ENCODE peak calls at places on chromosomes 11 and 22, in nine cellular contexts. D is IMR-90, P is lower lobe of right lung, Y is fibroblast of mammary gland, W is right lobe of liver, J is AG04450, I is HCT116, Z is choroid plexus epithelial cell, E is fibroblast of lung. V is an unnamed sample.

GRCh38 chr22:26650722-26651421 is 6.5 kb upstream of the MIAT start:
- DNase-seq in J (no peak), I (no peak), W (no peak), Y (no peak), D (no peak), P (no peak), Z (no peak), E (no peak), V (no peak)

GRCh38 chr11:35029979-35030378 is 109.0 kb upstream of the CD44 start:
- DNase-seq in I (no peak), Y (peak), E (peak), D (peak), W (no peak), P (no peak), J (no peak), Z (peak), V (no peak)

GRCh38 chr11:20353829-20354434 is 9.6 kb upstream of the HTATIP2 start:
- DNase-seq in P (no peak), E (peak), W (no peak), Z (peak), J (no peak), I (peak), D (peak), Y (peak), V (no peak)

GRCh38 chr11:72578051-72578450 is 96.2 kb downstream of the PDE2A start:
- DNase-seq in Y (no peak), W (no peak), D (no peak), I (no peak), Z (no peak), J (no peak), E (no peak), P (no peak), V (no peak)

GRCh38 chr11:1310772-1311468 is 1.5 kb upstream of the TOLLIP start:
- DNase-seq in P (no peak), Z (no peak), W (no peak), Y (no peak), I (no peak), D (no peak), E (no peak), J (no peak), V (no peak)

GRCh38 chr22:50008151-50009040 is 4.2 kb downstream of the IL17REL start:
- DNase-seq in E (no peak), P (peak), Y (no peak), Z (no peak), D (no peak), J (no peak), I (no peak), W (no peak), V (no peak)

GRCh38 chr11:10777806-10778205 is 26.8 kb downstream of the CTR9 start:
- DNase-seq in W (no peak), E (peak), P (no peak), J (no peak), D (peak), Y (peak), Z (no peak), I (no peak), V (no peak)

GRCh38 chr22:29457730-29458129 is 19.3 kb downstream of the RFPL1 start:
- DNase-seq in Y (peak), J (no peak), W (no peak), E (peak), I (peak), D (peak), Z (peak), P (no peak), V (no peak)

GRCh38 chr11:106670069-106670468 is 348.2 kb downstream of the GUCY1A2 start:
- DNase-seq in Y (no peak), E (peak), P (no peak), W (no peak), D (peak), Z (no peak), I (no peak), J (no peak), V (no peak)

GRCh38 chr11:31812392-31813241 is 1.5 kb upstream of the PAX6 start:
- DNase-seq in Y (no peak), P (no peak), E (peak), D (no peak), Z (no peak), W (no peak), I (no peak), J (no peak), V (no peak)

GRCh38 chr22:35649636-35650250 is 1.5 kb downstream of the APOL6 start:
- DNase-seq in D (no peak), Z (no peak), P (no peak), J (no peak), Y (no peak), I (no peak), E (no peak), W (no peak), V (no peak)

GRCh38 chr22:37623075-37624016 is 14.7 kb downstream of the GGA1 start:
- DNase-seq in E (no peak), I (no peak), Z (peak), J (no peak), P (peak), D (peak), W (peak), Y (peak), V (no peak)

GRCh38 chr11:3153291-3153861 is 11.7 kb downstream of the OSBPL5 start:
- DNase-seq in J (peak), Y (peak), I (no peak), W (no peak), D (peak), E (peak), P (peak), Z (peak), V (no peak)

GRCh38 chr11:36326524-36327419 is 30.7 kb downstream of the PRR5L start:
- DNase-seq in Y (no peak), Z (no peak), D (no peak), I (no peak), E (no peak), P (no peak), W (no peak), J (no peak), V (no peak)

GRCh38 chr11:1231396-1232327 is 8.8 kb downstream of the MUC5B start:
- DNase-seq in I (no peak), W (peak), Y (no peak), Z (no peak), J (no peak), P (peak), D (no peak), E (no peak), V (no peak)

GRCh38 chr11:76674517-76675400 is 4.2 kb upstream of the LRRC32 start:
- DNase-seq in D (no peak), W (no peak), J (no peak), Y (no peak), I (no peak), P (no peak), E (no peak), Z (no peak), V (no peak)

GRCh38 chr11:115304774-115305472 is 199.3 kb downstream of the CADM1 start:
- DNase-seq in I (no peak), Z (no peak), E (peak), J (no peak), D (no peak), Y (no peak), W (no peak), P (no peak), V (no peak)

GRCh38 chr11:64864473-64865285 is 13.7 kb downstream of the EHD1 start:
- DNase-seq in P (peak), D (peak), Y (peak), I (no peak), Z (peak), W (no peak), E (peak), J (peak), V (peak)

GRCh38 chr22:40654522-40655167 is 18.1 kb upstream of the MRTFA start:
- DNase-seq in I (no peak), Z (peak), P (no peak), W (peak), Y (peak), D (peak), E (peak), J (no peak), V (no peak)

DNA sequence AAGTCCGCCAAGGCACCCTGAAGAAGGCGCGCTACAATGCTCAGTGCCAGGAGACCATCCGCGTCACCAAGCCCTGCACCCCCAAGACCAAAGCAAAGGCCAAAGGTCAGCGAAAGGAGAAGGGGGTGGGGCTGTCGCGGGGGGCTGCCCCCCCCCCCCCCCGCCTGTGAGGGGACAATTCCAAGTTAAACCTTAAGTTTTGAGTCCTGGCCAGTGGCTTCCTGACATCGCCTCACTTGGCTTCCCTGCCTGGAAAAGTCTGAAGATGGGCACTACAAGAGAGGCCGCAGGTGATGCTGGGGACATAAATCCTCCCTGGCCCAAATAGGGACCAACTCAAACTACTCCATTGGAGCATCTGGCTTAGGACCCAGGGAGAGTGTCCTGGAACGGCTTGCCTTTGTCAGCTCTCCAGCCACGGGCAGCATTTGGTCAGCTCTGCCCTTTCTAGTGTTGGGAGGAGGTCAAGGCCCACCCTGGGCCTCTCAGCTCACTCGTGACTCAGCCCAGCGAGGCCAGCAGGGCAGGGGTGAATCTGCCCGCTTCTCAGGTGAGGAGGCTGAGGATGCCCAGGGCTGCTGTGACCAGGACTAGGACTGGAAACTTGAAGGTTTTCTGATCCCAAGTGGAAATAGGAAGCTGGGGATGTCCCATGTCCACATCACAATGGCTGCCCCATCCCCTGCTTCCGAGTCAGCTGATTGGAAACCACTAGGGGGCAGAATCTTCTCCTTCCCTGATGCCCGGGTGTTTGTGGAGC is 1.4 kb downstream of the MDK start:
- DNase-seq in W (no peak), Y (peak), E (peak), Z (peak), I (no peak), P (no peak), J (no peak), D (peak), V (no peak)
- TF ChIP-seq CTCF in W (peak), Y (peak), E (peak), Z (peak), I (peak), P (peak), J (peak), D (peak), V (peak)

DNA sequence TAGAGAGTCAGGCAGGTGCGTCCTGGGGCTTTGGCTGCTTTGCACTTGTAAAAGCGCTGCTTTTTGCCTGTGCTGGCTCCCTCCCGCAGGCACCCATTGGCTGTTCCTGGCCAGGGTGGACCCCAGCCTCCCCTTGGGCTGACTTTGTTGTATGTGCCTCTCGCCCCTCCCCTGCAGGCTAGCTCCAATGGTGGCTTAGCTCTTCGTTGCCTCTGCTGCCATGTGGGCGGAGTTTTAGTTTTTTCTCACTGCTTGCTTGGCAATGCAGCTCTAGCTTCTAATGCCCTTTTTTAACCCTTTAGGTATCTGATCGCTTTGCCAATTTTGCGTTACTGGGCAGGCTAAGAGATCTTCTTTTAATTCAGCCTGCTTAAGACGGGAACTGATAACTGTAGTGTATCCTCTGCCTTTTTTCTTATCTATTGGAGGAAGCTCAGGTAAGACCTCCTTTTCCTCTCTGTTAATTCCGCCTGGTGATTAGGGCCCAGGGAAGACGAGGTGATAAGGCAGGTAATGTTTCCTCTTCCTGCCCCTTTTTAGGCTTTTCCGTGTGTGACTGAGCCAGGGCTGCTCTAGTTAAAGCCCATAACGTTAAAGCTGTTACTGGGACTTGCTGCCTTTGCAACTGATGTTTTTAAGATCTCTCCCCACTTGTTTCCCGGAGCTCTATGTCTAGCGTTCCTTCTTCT is 11.8 kb upstream of the GLYATL1 start:
- DNase-seq in J (peak), P (no peak), W (peak), D (peak), I (no peak), Y (no peak), E (peak), Z (peak), V (no peak)
- H3K4me3 ChIP-seq in J (peak), P (no peak), W (peak), D (no peak), I (no peak), Y (no peak), E (no peak), Z (no peak), V (no peak)

DNA sequence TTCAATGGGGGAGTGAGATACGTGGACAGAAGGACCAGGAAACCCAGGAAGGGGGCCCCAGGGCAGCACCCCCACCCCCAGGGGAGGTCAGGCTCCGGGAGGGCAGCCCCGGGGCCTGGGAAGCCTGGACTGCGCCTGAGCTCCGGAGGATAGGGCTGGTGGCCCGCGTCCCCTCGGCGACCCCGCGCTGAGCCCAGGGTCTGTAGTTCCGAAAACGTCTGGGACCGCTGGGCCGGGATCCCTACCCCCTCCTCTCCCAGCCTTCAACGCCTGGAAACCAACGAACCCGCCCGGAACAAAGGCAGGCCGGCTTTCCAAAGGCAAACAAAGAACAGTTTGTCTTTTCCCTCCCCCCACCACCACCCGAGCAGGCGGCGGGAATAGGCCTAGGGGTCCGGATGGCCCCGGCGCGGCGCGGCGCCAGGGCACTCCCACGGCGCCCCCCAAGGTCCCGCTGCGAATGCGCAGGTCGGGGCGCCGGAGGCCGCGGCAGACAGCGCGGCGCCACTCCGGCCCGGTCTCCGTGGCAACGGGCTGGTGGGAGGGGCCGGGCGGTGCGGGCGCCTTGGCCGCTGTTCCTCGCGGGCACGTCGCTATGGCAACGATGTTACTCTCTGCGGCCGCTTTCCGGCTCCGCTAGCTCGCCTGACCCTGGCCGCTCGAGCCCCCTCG is 58.5 kb downstream of the IGLL1 start:
- DNase-seq in J (peak), Y (peak), D (peak), E (peak), I (peak), Z (peak), P (peak), W (peak), V (peak)
- TF ChIP-seq CTCF in J (no peak), Y (no peak), D (peak), E (no peak), I (no peak), Z (no peak), P (peak), W (no peak), V (peak)

GRCh38 chr11:102361100-102362021 is 14.3 kb downstream of the BIRC2 start:
- DNase-seq in Z (peak), W (no peak), I (no peak), E (no peak), D (peak), P (no peak), Y (peak), J (no peak), V (no peak)

GRCh38 chr11:102357116-102357515 is 10.1 kb downstream of the BIRC2 start:
- DNase-seq in J (no peak), Y (no peak), D (no peak), W (no peak), I (no peak), Z (no peak), E (no peak), P (no peak), V (no peak)

GRCh38 chr11:102364991-102365390 is 18.0 kb downstream of the BIRC2 start:
- DNase-seq in Y (no peak), D (no peak), P (no peak), Z (no peak), W (no peak), E (no peak), J (no peak), I (no peak), V (no peak)

GRCh38 chr11:102359372-102359771 is 12.4 kb downstream of the BIRC2 start:
- DNase-seq in P (no peak), Y (no peak), W (no peak), I (no peak), J (no peak), D (no peak), E (no peak), Z (no peak), V (no peak)

GRCh38 chr11:102360681-102361080 is 13.7 kb downstream of the BIRC2 start:
- DNase-seq in Y (no peak), E (no peak), J (no peak), D (no peak), P (no peak), W (no peak), I (no peak), Z (no peak), V (no peak)
- H3K4me3 ChIP-seq in Y (no peak), E (no peak), J (no peak), D (no peak), P (no peak), W (no peak), I (no peak), Z (no peak), V (no peak)

DNA sequence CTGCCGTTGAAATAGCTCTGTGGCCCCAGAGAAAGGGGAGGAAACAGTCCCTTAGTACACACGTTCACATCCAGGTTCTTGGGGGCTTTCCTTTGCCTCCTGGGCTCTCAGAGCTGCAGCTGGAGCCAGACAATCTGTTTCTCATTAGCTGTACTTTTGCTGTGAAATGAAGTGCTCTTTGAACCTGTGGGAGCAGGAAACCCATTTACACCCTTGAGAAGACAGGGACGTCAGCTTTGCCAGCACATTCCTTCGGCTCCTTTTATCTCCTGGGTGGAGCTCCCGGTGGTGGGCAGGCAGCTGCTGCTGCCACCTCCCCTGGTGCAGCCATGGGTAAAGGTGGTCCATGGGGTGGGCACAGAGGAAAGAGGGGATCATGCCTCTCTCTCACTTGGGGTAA is 80.6 kb upstream of the TIMP3 start:
- DNase-seq in Z (peak), P (no peak), J (no peak), W (no peak), Y (peak), I (no peak), D (peak), E (peak), V (no peak)
- TF ChIP-seq CTCF in Z (no peak), P (no peak), J (no peak), W (no peak), Y (no peak), I (no peak), D (no peak), E (no peak), V (no peak)

GRCh38 chr11:75154646-75155569 is 4.0 kb downstream of the SLCO2B1 start:
- DNase-seq in I (no peak), E (no peak), J (no peak), Y (no peak), P (no peak), W (no peak), D (no peak), Z (no peak), V (no peak)
- H3K4me3 ChIP-seq in I (no peak), E (no peak), J (no peak), Y (no peak), P (peak), W (no peak), D (no peak), Z (no peak), V (no peak)

GRCh38 chr22:17262976-17263375 is 43.7 kb upstream of the ADA2 start:
- DNase-seq in W (no peak), E (no peak), J (no peak), I (no peak), P (no peak), Y (no peak), Z (no peak), D (no peak), V (no peak)

GRCh38 chr22:17267661-17268330 is 48.6 kb upstream of the ADA2 start:
- DNase-seq in P (no peak), E (no peak), Y (no peak), D (no peak), J (no peak), Z (no peak), I (no peak), W (no peak), V (no peak)

GRCh38 chr22:17266261-17266971 is 47.2 kb upstream of the ADA2 start:
- DNase-seq in Z (peak), J (no peak), D (no peak), Y (no peak), E (no peak), P (no peak), W (no peak), I (no peak), V (no peak)

GRCh38 chr22:17265649-17266248 is 46.5 kb upstream of the ADA2 start:
- DNase-seq in J (no peak), Z (no peak), D (no peak), I (no peak), E (no peak), Y (no peak), P (no peak), W (no peak), V (no peak)

GRCh38 chr22:17264321-17265052 is 45.3 kb upstream of the ADA2 start:
- DNase-seq in E (peak), W (no peak), Z (peak), D (peak), Y (peak), I (no peak), J (no peak), P (no peak), V (no peak)
- TF ChIP-seq CTCF in E (no peak), W (no peak), Z (no peak), D (no peak), Y (no peak), I (no peak), J (no peak), P (no peak), V (no peak)

GRCh38 chr11:8826901-8827560 is 84.0 kb upstream of the AKIP1 start:
- DNase-seq in D (no peak), Z (peak), Y (no peak), W (no peak), I (no peak), J (no peak), P (no peak), E (peak), V (no peak)
- H3K4me3 ChIP-seq in D (no peak), Z (no peak), Y (no peak), W (no peak), I (no peak), J (no peak), P (no peak), E (no peak), V (no peak)

V was measured in AG04449.